ENCODE peak calls at places on chromosome 21, in eight cellular contexts. H, N, F, Y, J, O, K and B are unnamed samples.

GRCh38 chr21:38159355-38159754 is 97.4 kb upstream of the KCNJ15 start:
- DNase-seq in O (peak), Y (peak), F (peak), N (peak), H (peak), J (peak), K (peak), B (peak)

GRCh38 chr21:28253971-28254370 is 738.7 kb downstream of the LTN1 start:
- DNase-seq in J (no peak), Y (no peak), K (no peak), N (no peak), H (no peak), O (no peak), F (no peak), B (no peak)

GRCh38 chr21:15560383-15561056 is 169.3 kb upstream of the USP25 start:
- DNase-seq in F (no peak), H (peak), K (no peak), O (no peak), Y (no peak), N (no peak), J (no peak), B (no peak)

GRCh38 chr21:45209046-45209445 is 78.6 kb downstream of the POFUT2 start:
- DNase-seq in J (no peak), F (no peak), H (no peak), N (no peak), Y (no peak), O (no peak), K (no peak), B (no peak)

GRCh38 chr21:35400233-35400939 is 351.3 kb upstream of the RUNX1 start:
- DNase-seq in N (peak), O (peak), Y (peak), K (peak), J (no peak), F (no peak), H (peak), B (peak)

GRCh38 chr21:29343517-29343916 is 44.8 kb downstream of the BACH1 start:
- DNase-seq in N (no peak), H (no peak), J (no peak), K (no peak), F (no peak), Y (no peak), O (no peak), B (no peak)

GRCh38 chr21:36584980-36585940 is 105.3 kb upstream of the CLDN14 start:
- DNase-seq in J (no peak), N (no peak), K (no peak), H (no peak), Y (no peak), F (no peak), O (peak), B (no peak)

GRCh38 chr21:23660560-23660959 is 1946.7 kb downstream of the MRPL39 start:
- DNase-seq in N (no peak), O (no peak), J (no peak), K (no peak), F (no peak), H (no peak), Y (no peak), B (no peak)

GRCh38 chr21:14613496-14613895 is 67.4 kb upstream of the SAMSN1 start:
- DNase-seq in H (no peak), J (no peak), Y (no peak), F (no peak), K (no peak), N (no peak), O (no peak), B (no peak)

GRCh38 chr21:38820471-38821239 is 14.9 kb downstream of the ETS2 start:
- DNase-seq in Y (no peak), N (no peak), K (peak), H (no peak), F (no peak), J (no peak), O (no peak), B (no peak)

GRCh38 chr21:35438643-35439404 is 389.7 kb upstream of the RUNX1 start:
- DNase-seq in J (no peak), Y (peak), F (no peak), O (peak), K (no peak), N (no peak), H (peak), B (no peak)

GRCh38 chr21:45334591-45335081 is 46.9 kb upstream of the POFUT2 start:
- DNase-seq in H (no peak), Y (no peak), N (no peak), O (no peak), F (no peak), K (no peak), J (no peak), B (no peak)

GRCh38 chr21:18840239-18840638 is 436.7 kb upstream of the TMPRSS15 start:
- DNase-seq in K (no peak), F (no peak), O (no peak), Y (no peak), H (no peak), J (no peak), N (no peak), B (no peak)

GRCh38 chr21:14995695-14996490 is 68.9 kb downstream of the NRIP1 start:
- DNase-seq in N (no peak), F (no peak), K (peak), Y (peak), J (no peak), H (no peak), O (no peak), B (no peak)

GRCh38 chr21:42680429-42680828 is 27.0 kb downstream of the PDE9A start:
- DNase-seq in O (no peak), H (no peak), K (no peak), J (no peak), F (no peak), N (no peak), Y (no peak), B (no peak)